ENCODE peak calls at places on chromosomes 1 and 21, in four cellular contexts. K is GM12891, X is HL-60, S is K562. M is an unnamed sample.

GRCh38 chr1:35560256-35561225 is 2.9 kb downstream of the NCDN start:
- DNase-seq in K (no peak), X (no peak), S (no peak), M (no peak)

GRCh38 chr1:66266756-66267155 is 267.2 kb upstream of the SGIP1 start:
- DNase-seq in K (no peak), X (no peak), S (no peak), M (no peak)

GRCh38 chr21:45344576-45344975 is 56.9 kb upstream of the POFUT2 start:
- DNase-seq in K (no peak), X (no peak), S (no peak), M (no peak)

GRCh38 chr1:3609016-3609768 is 2.1 kb downstream of the MEGF6 start:
- DNase-seq in K (no peak), X (no peak), S (no peak), M (no peak)

GRCh38 chr1:180732866-180733265 is 101.0 kb downstream of the XPR1 start:
- DNase-seq in K (no peak), X (no peak), S (no peak), M (no peak)

GRCh38 chr1:17212487-17213121 is 7.7 kb downstream of the PADI1 start:
- DNase-seq in K (no peak), X (peak; percentile 63), S (no peak), M (no peak)

GRCh38 chr1:36889846-36890245 is 144.5 kb downstream of the GRIK3 start:
- DNase-seq in K (no peak), X (no peak), S (no peak), M (no peak)

GRCh38 chr21:45340515-45340914 is 52.8 kb upstream of the POFUT2 start:
- DNase-seq in K (no peak), X (no peak), S (no peak), M (no peak)

GRCh38 chr1:184770176-184770575 is 15.5 kb upstream of the EDEM3 start:
- DNase-seq in K (no peak), X (no peak), S (peak; percentile 35), M (no peak)

GRCh38 chr1:203274603-203275381 is 30.5 kb upstream of the BTG2 start:
- DNase-seq in K (no peak), X (no peak), S (no peak), M (no peak)

GRCh38 chr1:64685942-64686341 is 58.9 kb upstream of the RAVER2 start:
- DNase-seq in K (no peak), X (no peak), S (no peak), M (no peak)

GRCh38 chr1:8364528-8365442 is 46.9 kb downstream of the SLC45A1 start:
- DNase-seq in K (no peak), X (no peak), S (no peak), M (no peak)

GRCh38 chr1:209577346-209577745 is 6.2 kb upstream of the CAMK1G start:
- DNase-seq in K (no peak), X (no peak), S (no peak), M (no peak)

GRCh38 chr1:151990856-151991198 is 2.8 kb downstream of the S100A10 start:
- DNase-seq in K (no peak), X (no peak), S (no peak), M (no peak)

GRCh38 chr1:82582347-82582746 is 781.6 kb downstream of the ADGRL2 start:
- DNase-seq in K (no peak), X (no peak), S (no peak), M (no peak)

GRCh38 chr1:76336951-76337371 is 262.4 kb downstream of the ST6GALNAC3 start:
- DNase-seq in K (no peak), X (no peak), S (no peak), M (no peak)

GRCh38 chr1:47572731-47573505 is 135.1 kb downstream of the FOXD2 start:
- DNase-seq in K (no peak), X (no peak), S (no peak), M (no peak)

GRCh38 chr21:36015096-36015495 is 45.2 kb downstream of the SETD4 start:
- DNase-seq in K (no peak), X (no peak), S (no peak), M (no peak)

GRCh38 chr1:50308883-50309282 is 114.4 kb downstream of the DMRTA2 start:
- DNase-seq in K (no peak), X (no peak), S (peak; percentile 66), M (no peak)

GRCh38 chr1:15424146-15424667 is 14.0 kb upstream of the CTRC start:
- DNase-seq in K (no peak), X (no peak), S (peak; percentile 80), M (no peak)

GRCh38 chr1:41097105-41097504 is 75.6 kb upstream of the SLFNL1 start:
- DNase-seq in K (no peak), X (no peak), S (no peak), M (no peak)

GRCh38 chr1:201742476-201742875 is 86.5 kb upstream of the IPO9 start:
- DNase-seq in K (no peak), X (no peak), S (no peak), M (no peak)

GRCh38 chr1:156246762-156247459 is 945 bp downstream of the PAQR6 start:
- DNase-seq in K (no peak), X (no peak), S (no peak), M (no peak)

GRCh38 chr1:52727956-52728656 is 1.9 kb downstream of the ZYG11B start:
- DNase-seq in K (no peak), X (no peak), S (no peak), M (no peak)

GRCh38 chr1:53219711-53220110 is 723 bp downstream of the CZIB start:
- DNase-seq in K (no peak), X (no peak), S (no peak), M (no peak)

GRCh38 chr21:33266784-33267135 is 593 bp downstream of the IL10RB start:
- DNase-seq in K (no peak), X (no peak), S (no peak), M (no peak)

GRCh38 chr1:32962248-32962896 is 2.2 kb downstream of the RNF19B start:
- DNase-seq in K (no peak), X (no peak), S (no peak), M (peak; percentile 74)

GRCh38 chr21:41958886-41959563 is 5.2 kb upstream of the C2CD2 start:
- DNase-seq in K (no peak), X (no peak), S (no peak), M (no peak)

GRCh38 chr1:161864577-161864976 is 98.5 kb downstream of the ATF6 start:
- DNase-seq in K (no peak), X (no peak), S (no peak), M (no peak)

GRCh38 chr1:186633101-186633500 is 47.1 kb downstream of the PTGS2 start:
- DNase-seq in K (no peak), X (no peak), S (no peak), M (no peak)

GRCh38 chr1:119779869-119780356 is 11.2 kb upstream of the HMGCS2 start:
- DNase-seq in K (no peak), X (no peak), S (no peak), M (no peak)

GRCh38 chr1:181094813-181095212 is 6.3 kb downstream of the IER5 start:
- DNase-seq in K (no peak), X (no peak), S (no peak), M (no peak)

GRCh38 chr21:21463456-21463855 is 465.2 kb downstream of the NCAM2 start:
- DNase-seq in K (no peak), X (no peak), S (no peak), M (no peak)

GRCh38 chr1:115158181-115158580 is 68.9 kb upstream of the TSPAN2 start:
- DNase-seq in K (no peak), X (no peak), S (no peak), M (no peak)

GRCh38 chr1:100354971-100355394 is 2.7 kb downstream of the CDC14A start:
- DNase-seq in K (no peak), X (no peak), S (peak; percentile 78), M (no peak)

GRCh38 chr1:44571712-44572571 is 102.3 kb downstream of the TMEM53 start:
- DNase-seq in K (peak; percentile 37), X (peak; percentile 2), S (peak; percentile 58), M (no peak)

GRCh38 chr1:59170659-59171058 is 126.2 kb upstream of the FGGY start:
- DNase-seq in K (no peak), X (no peak), S (no peak), M (no peak)

GRCh38 chr1:63892632-63893395 is 119.0 kb downstream of the ROR1 start:
- DNase-seq in K (peak; percentile 28), X (no peak), S (no peak), M (peak; percentile 80)

GRCh38 chr21:37166733-37167132 is 93.7 kb downstream of the TTC3 start:
- DNase-seq in K (no peak), X (no peak), S (peak; percentile 40), M (no peak)
- TF ChIP-seq SPI1 in K (no peak), X (no peak), S (no peak), M (no peak)

GRCh38 chr1:232547938-232548484 is 81.9 kb downstream of the SIPA1L2 start:
- DNase-seq in K (no peak), X (no peak), S (no peak), M (no peak)
- TF ChIP-seq SPI1 in K (no peak), X (no peak), S (no peak), M (no peak)

DNA sequence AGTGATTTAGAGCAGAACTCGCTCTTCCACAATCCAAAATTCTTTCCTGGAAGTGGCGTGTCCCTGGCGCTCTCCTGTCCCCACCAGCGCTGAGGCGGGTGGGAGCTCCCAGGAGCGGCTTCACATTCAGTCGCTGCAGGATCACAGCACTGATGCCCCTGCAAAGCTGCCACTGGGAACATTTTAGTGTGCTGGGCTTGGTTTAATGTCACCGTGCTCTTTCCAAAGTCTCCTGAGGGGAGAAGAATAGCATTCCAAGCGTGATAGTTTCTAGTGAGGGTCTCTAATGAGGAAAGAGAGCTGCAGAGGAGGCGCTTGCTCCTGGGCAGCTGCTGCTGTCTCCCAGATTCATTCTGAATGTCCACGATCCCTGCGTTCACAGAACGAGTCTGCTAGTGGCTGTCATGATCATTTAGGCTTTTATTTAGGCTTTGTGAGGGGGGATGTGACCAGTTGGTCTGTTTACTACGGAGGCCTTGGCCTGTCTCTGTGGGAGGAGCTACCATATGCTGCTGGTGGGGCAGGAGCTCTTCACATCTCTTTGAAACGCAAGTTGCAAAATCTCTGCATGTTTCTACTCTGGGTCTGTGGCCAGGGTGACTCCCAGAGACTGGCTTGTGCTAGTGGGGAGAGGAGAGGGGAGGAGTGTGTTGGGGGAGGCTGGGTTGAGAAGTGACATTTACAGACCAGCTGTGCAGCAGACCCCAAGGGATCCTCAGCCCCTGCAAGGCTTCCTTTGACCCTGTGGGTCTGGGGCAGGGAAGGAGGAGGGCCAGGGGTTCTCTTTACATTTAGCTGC is 23.4 kb downstream of the OLFML3 start:
- DNase-seq in K (no peak), X (no peak), S (no peak), M (no peak)
- TF ChIP-seq SPI1 in K (no peak), X (no peak), S (no peak), M (no peak)

DNA sequence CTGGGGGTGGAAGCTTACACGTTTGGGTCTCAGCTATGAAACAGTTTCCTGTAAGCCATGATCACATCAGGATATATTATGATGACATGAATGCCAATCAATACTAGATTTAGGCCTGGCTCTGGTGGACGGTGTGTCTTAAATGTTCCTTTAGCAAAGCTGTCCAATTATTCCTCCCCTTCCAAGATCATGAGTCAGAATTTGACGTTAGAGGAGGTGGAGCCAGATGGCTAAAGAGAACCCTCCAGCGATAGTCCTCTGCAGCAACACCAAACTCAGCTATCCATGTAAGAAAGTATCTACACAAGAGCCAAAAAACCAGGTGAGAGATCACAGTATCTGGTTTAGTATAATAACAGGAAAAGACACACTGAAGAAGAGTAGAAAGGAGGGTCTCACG is 47.8 kb downstream of the PACC1 start:
- DNase-seq in K (no peak), X (no peak), S (no peak), M (no peak)
- TF ChIP-seq SPI1 in K (no peak), X (no peak), S (no peak), M (no peak)

GRCh38 chr1:206816390-206817287 is 44.3 kb upstream of the IL10 start:
- DNase-seq in K (no peak), X (no peak), S (peak; percentile 71), M (peak; percentile 73)
- TF ChIP-seq SPI1 in K (no peak), X (no peak), S (no peak), M (no peak)